ENCODE peak calls at places on chromosomes 5 and 9, in four cellular contexts. T is A549, N is astrocyte of the spinal cord, F is PC-3. K is an unnamed sample.
A peak's percentile ranks its signal among the peaks of the same experiment; 100 is the strongest.

GRCh38 chr9:135343733-135344522 is 135.7 kb upstream of the PPP1R26 start:
- DNase-seq in T (peak; percentile 34), N (no peak), F (peak; percentile 33), K (peak; percentile 13)

GRCh38 chr9:114947058-114947457 is 16.7 kb upstream of the TNFSF8 start:
- DNase-seq in T (no peak), N (no peak), F (no peak), K (no peak)

GRCh38 chr5:176557846-176558245 is 8.7 kb downstream of the CDHR2 start:
- DNase-seq in T (no peak), N (no peak), F (no peak), K (no peak)

GRCh38 chr5:99795026-99795425 is 740.1 kb upstream of the FAM174A start:
- DNase-seq in T (no peak), N (peak; percentile 51), F (no peak), K (no peak)

GRCh38 chr5:134131165-134131564 is 16.7 kb downstream of the TCF7 start:
- DNase-seq in T (no peak), N (no peak), F (no peak), K (no peak)

GRCh38 chr5:150318613-150319483 is 16.1 kb upstream of the ARSI start:
- DNase-seq in T (no peak), N (no peak), F (no peak), K (no peak)

GRCh38 chr5:170483701-170484458 is 19.9 kb upstream of the KCNIP1 start:
- DNase-seq in T (peak; percentile 30), N (peak; percentile 23), F (peak; percentile 21), K (peak; percentile 6)

GRCh38 chr5:59840200-59840601 is 53.3 kb downstream of the PDE4D start:
- DNase-seq in T (no peak), N (no peak), F (no peak), K (no peak)

GRCh38 chr5:35483797-35484196 is 133.9 kb upstream of the SPEF2 start:
- DNase-seq in T (no peak), N (no peak), F (no peak), K (no peak)

GRCh38 chr5:110159202-110159601 is 469.5 kb downstream of the MAN2A1 start:
- DNase-seq in T (no peak), N (peak; percentile 61), F (peak; percentile 89), K (peak; percentile 46)

GRCh38 chr5:5634817-5635216 is 212.3 kb downstream of the ICE1 start:
- DNase-seq in T (no peak), N (no peak), F (no peak), K (no peak)

GRCh38 chr9:134560654-134561053 is 80.9 kb upstream of the COL5A1 start:
- DNase-seq in T (no peak), N (no peak), F (no peak), K (no peak)

GRCh38 chr5:134958755-134959154 is 9.0 kb upstream of the CATSPER3 start:
- DNase-seq in T (no peak), N (no peak), F (no peak), K (no peak)

GRCh38 chr9:34457266-34458012 is 931 bp downstream of the FAM219A start:
- DNase-seq in T (peak; percentile 62), N (peak; percentile 71), F (peak; percentile 62), K (peak; percentile 72)

GRCh38 chr5:142846402-142846801 is 76.2 kb downstream of the ARHGAP26 start:
- DNase-seq in T (no peak), N (no peak), F (no peak), K (no peak)

GRCh38 chr5:52878671-52879070 is 91.0 kb downstream of the ITGA1 start:
- DNase-seq in T (no peak), N (peak; percentile 42), F (peak; percentile 32), K (no peak)

GRCh38 chr5:97618721-97619120 is 435.7 kb upstream of the RIOK2 start:
- DNase-seq in T (no peak), N (peak; percentile 19), F (no peak), K (peak; percentile 89)

GRCh38 chr9:6459718-6460117 is 46.7 kb downstream of the UHRF2 start:
- DNase-seq in T (no peak), N (no peak), F (no peak), K (no peak)

GRCh38 chr9:128580731-128581130 is 28.3 kb downstream of the SPTAN1 start:
- DNase-seq in T (no peak), N (no peak), F (no peak), K (no peak)

GRCh38 chr9:132457508-132457907 is 47.5 kb downstream of the CFAP77 start:
- DNase-seq in T (no peak), N (no peak), F (no peak), K (no peak)

GRCh38 chr5:151312749-151313324 is 9.3 kb upstream of the SLC36A3 start:
- DNase-seq in T (no peak), N (no peak), F (no peak), K (no peak)

GRCh38 chr5:180868960-180869359 is 7.9 kb upstream of the ZFP62 start:
- DNase-seq in T (peak; percentile 87), N (peak; percentile 71), F (peak; percentile 98), K (peak; percentile 66)

GRCh38 chr9:34328500-34328982 is 527 bp downstream of the KIF24 start:
- DNase-seq in T (no peak), N (peak; percentile 42), F (peak; percentile 29), K (peak; percentile 1)

GRCh38 chr5:139688088-139688702 is 40.0 kb downstream of the CXXC5 start:
- DNase-seq in T (no peak), N (no peak), F (no peak), K (no peak)

GRCh38 chr5:15168397-15168796 is 296.8 kb upstream of the ANKH start:
- DNase-seq in T (no peak), N (no peak), F (no peak), K (no peak)

GRCh38 chr5:1028481-1029269 is 20.1 kb downstream of the NKD2 start:
- DNase-seq in T (no peak), N (no peak), F (no peak), K (no peak)

GRCh38 chr5:56313004-56313531 is 79.9 kb upstream of the ANKRD55 start:
- DNase-seq in T (no peak), N (no peak), F (no peak), K (no peak)

GRCh38 chr5:159453209-159453608 is 122.9 kb upstream of the IL12B start:
- DNase-seq in T (no peak), N (no peak), F (no peak), K (no peak)

GRCh38 chr5:179817071-179817840 is 3.4 kb upstream of the SQSTM1 start:
- DNase-seq in T (no peak), N (no peak), F (no peak), K (no peak)

GRCh38 chr5:72160959-72161358 is 53.7 kb downstream of the MAP1B start:
- DNase-seq in T (no peak), N (peak; percentile 52), F (peak; percentile 12), K (peak; percentile 58)

GRCh38 chr9:69314547-69314946 is 10.5 kb upstream of the ENTREP1 start:
- DNase-seq in T (no peak), N (peak; percentile 10), F (peak; percentile 14), K (no peak)

GRCh38 chr5:138461343-138462125 is 3.7 kb upstream of the EGR1 start:
- DNase-seq in T (peak; percentile 45), N (peak; percentile 62), F (peak; percentile 27), K (peak; percentile 81)

GRCh38 chr5:145908206-145908945 is 28.0 kb upstream of the SH3RF2 start:
- DNase-seq in T (peak; percentile 20), N (no peak), F (peak; percentile 12), K (no peak)

GRCh38 chr5:61525573-61526142 is 193.6 kb downstream of the ZSWIM6 start:
- DNase-seq in T (no peak), N (peak; percentile 77), F (peak; percentile 33), K (no peak)

GRCh38 chr9:127311239-127311741 is 46.7 kb downstream of the GARNL3 start:
- DNase-seq in T (peak; percentile 60), N (peak; percentile 78), F (peak; percentile 86), K (peak; percentile 79)

GRCh38 chr9:133976191-133976861 is 15.8 kb downstream of the VAV2 start:
- DNase-seq in T (no peak), N (no peak), F (no peak), K (no peak)

GRCh38 chr9:129558551-129559505 is 62.1 kb downstream of the C9orf50 start:
- DNase-seq in T (peak; percentile 79), N (no peak), F (no peak), K (no peak)

GRCh38 chr5:10268100-10268499 is 18.0 kb downstream of the CCT5 start:
- DNase-seq in T (no peak), N (no peak), F (no peak), K (no peak)

GRCh38 chr5:10264569-10264968 is 14.5 kb downstream of the CCT5 start:
- DNase-seq in T (no peak), N (no peak), F (no peak), K (peak; percentile 86)

GRCh38 chr5:10262995-10263394 is 12.9 kb downstream of the CCT5 start:
- DNase-seq in T (no peak), N (no peak), F (no peak), K (no peak)

GRCh38 chr5:10265245-10266109 is 15.4 kb downstream of the CCT5 start:
- DNase-seq in T (no peak), N (no peak), F (no peak), K (no peak)

GRCh38 chr5:10266839-10267238 is 16.8 kb downstream of the CCT5 start:
- DNase-seq in T (no peak), N (no peak), F (peak; percentile 46), K (no peak)
- TF ChIP-seq CTCF in T (no peak), N (no peak), F (no peak), K (no peak)

GRCh38 chr5:157540707-157541451 is 34.7 kb downstream of the ADAM19 start:
- DNase-seq in T (no peak), N (peak; percentile 77), F (no peak), K (peak; percentile 78)
- H3K4me3 ChIP-seq in T (no peak overlapping the region), N (no peak overlapping the region), F (no peak overlapping the region), K (peak overlapping the region; percentile 23)

DNA sequence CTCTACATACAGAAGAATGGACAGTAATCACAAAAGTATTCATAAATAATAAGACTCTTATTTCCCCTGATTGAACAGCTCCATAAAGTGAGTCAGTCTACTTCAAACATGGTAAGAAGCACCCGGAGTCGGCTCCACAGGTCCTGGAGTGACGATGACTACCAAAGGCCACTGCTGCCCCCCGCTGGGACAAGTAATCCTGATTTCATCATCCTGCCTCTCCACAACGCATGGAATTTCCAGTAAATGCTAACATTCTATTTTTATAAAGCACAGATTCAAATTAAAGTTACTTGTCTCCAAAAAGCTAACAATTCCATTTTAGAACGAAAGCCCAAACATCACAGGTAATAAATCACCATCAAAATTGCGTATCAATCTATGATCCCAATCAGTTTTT is 16.2 kb downstream of the ATPSCKMT start:
- DNase-seq in T (peak; percentile 79), N (peak; percentile 95), F (peak; percentile 95), K (peak; percentile 90)
- TF ChIP-seq CTCF in T (peak; percentile 53), N (peak; percentile 19), F (peak; percentile 95), K (peak; percentile 45)

GRCh38 chr9:89440046-89440445 is 57.9 kb downstream of the SEMA4D start:
- DNase-seq in T (no peak), N (no peak), F (no peak), K (no peak)

GRCh38 chr9:89441655-89441970 is 56.3 kb downstream of the SEMA4D start:
- DNase-seq in T (no peak), N (no peak), F (no peak), K (no peak)

GRCh38 chr9:89439571-89439970 is 58.3 kb downstream of the SEMA4D start:
- DNase-seq in T (no peak), N (no peak), F (no peak), K (no peak)

GRCh38 chr9:89440951-89441654 is 56.8 kb downstream of the SEMA4D start:
- DNase-seq in T (no peak), N (no peak), F (no peak), K (no peak)

DNA sequence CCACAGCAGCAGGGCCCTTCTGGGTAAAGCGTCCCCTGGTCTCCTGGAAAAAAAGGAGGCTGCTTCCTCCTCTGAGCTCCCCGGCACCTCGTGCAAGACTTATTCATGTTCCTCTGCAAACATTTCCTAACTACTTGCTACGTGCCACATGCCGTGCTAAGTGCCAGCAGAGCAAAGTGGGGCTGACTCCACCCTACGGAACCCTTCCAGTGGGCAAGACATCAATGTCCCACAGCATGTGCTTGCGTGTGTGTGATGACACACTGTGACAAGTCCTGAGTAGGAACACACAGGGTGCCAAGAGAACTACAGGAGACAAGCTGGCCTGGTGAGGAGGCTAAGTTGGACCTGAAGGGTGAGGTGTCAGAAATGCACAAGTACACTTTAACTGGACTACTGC is 57.4 kb downstream of the SEMA4D start:
- DNase-seq in T (no peak), N (no peak), F (no peak), K (peak; percentile 50)
- H3K4me3 ChIP-seq in T (no peak overlapping the region), N (no peak overlapping the region), F (no peak overlapping the region), K (no peak overlapping the region)